ENCODE peak calls at places on chromosomes 16 and 17, in nine cellular contexts. R is endothelial cell of umbilical vein; D is HCT116; Q is left lung; U is PC-3; T is GM12878; P is CD8-positive, alpha-beta T cell; V is A549; E is left ventricle myocardium inferior. F is an unnamed sample.

GRCh38 chr16:54174201-54174600 is 112.4 kb downstream of the IRX3 start:
- DNase-seq in P (no peak), R (no peak), U (no peak), Q (no peak), D (no peak), T (no peak), V (no peak), E (no peak), F (no peak)

GRCh38 chr17:45103269-45103795 is 29.0 kb downstream of the PLCD3 start:
- DNase-seq in V (no peak), E (peak; percentile 53), U (no peak), D (no peak), P (no peak), T (no peak), Q (no peak), R (no peak), F (no peak)

GRCh38 chr17:9200699-9201359 is 179.5 kb downstream of the NTN1 start:
- DNase-seq in D (no peak), V (no peak), R (no peak), P (no peak), T (peak; percentile 31), E (no peak), U (no peak), Q (no peak), F (no peak)

GRCh38 chr17:53449324-53449723 is 373.4 kb upstream of the KIF2B start:
- DNase-seq in T (no peak), P (no peak), Q (no peak), R (no peak), V (no peak), U (no peak), D (no peak), E (no peak), F (no peak)

GRCh38 chr17:43572368-43572980 is 26.3 kb upstream of the ETV4 start:
- DNase-seq in T (no peak), Q (no peak), V (no peak), R (no peak), P (no peak), U (peak; percentile 32), E (no peak), D (no peak), F (no peak)

GRCh38 chr16:77234611-77235010 is 35.4 kb downstream of the SYCE1L start:
- DNase-seq in Q (no peak), R (no peak), E (no peak), T (no peak), V (no peak), D (no peak), P (no peak), U (peak; percentile 41), F (no peak)

GRCh38 chr17:50047488-50048126 is 8.3 kb upstream of the ITGA3 start:
- DNase-seq in Q (no peak), P (no peak), V (peak; percentile 49), D (no peak), U (peak; percentile 95), T (no peak), R (peak; percentile 82), E (no peak), F (peak; percentile 7)

GRCh38 chr16:77724174-77724573 is 1.9 kb downstream of the NUDT7 start:
- DNase-seq in R (no peak), E (no peak), Q (no peak), V (no peak), U (no peak), P (no peak), T (no peak), D (no peak), F (no peak)

GRCh38 chr17:56173026-56173425 is 19.8 kb downstream of the ANKFN1 start:
- DNase-seq in P (no peak), R (no peak), Q (no peak), D (no peak), T (no peak), U (no peak), V (no peak), E (no peak), F (no peak)

GRCh38 chr16:50802958-50803357 is 61.1 kb downstream of the CYLD start:
- DNase-seq in U (no peak), V (peak; percentile 13), D (no peak), P (no peak), Q (no peak), R (no peak), E (no peak), T (no peak), F (no peak)

GRCh38 chr17:48624544-48625501 is 1.3 kb downstream of the HOXB9 start:
- DNase-seq in R (no peak), T (no peak), U (peak; percentile 57), E (no peak), P (no peak), D (no peak), Q (no peak), V (peak; percentile 50), F (no peak)

GRCh38 chr16:84048306-84048705 is 5.7 kb upstream of the SLC38A8 start:
- DNase-seq in V (peak; percentile 22), D (peak; percentile 8), P (no peak), U (peak; percentile 28), T (no peak), E (no peak), R (no peak), Q (peak; percentile 43), F (no peak)

GRCh38 chr17:7355053-7355452 is at the start of gene TMEM95:
- DNase-seq in P (no peak), D (no peak), T (no peak), E (peak; percentile 53), R (no peak), Q (peak; percentile 79), V (no peak), U (no peak), F (peak; percentile 74)

GRCh38 chr16:19175492-19176262 is 7.6 kb downstream of the SYT17 start:
- DNase-seq in R (no peak), Q (no peak), U (no peak), D (no peak), P (no peak), E (no peak), T (no peak), V (no peak), F (no peak)

GRCh38 chr16:55479560-55480197 is 681 bp downstream of the MMP2 start:
- DNase-seq in E (no peak), D (no peak), P (no peak), Q (no peak), U (no peak), T (no peak), V (no peak), R (peak; percentile 34), F (no peak)
- H3K27ac ChIP-seq in E (peak overlapping the region; percentile 91), D (no peak overlapping the region), P (no peak overlapping the region), Q (peak overlapping the region; percentile 92), U (no peak overlapping the region), T (no peak overlapping the region), V (peak overlapping the region; percentile 89), R (peak overlapping the region; percentile 90), F (no peak overlapping the region)

GRCh38 chr17:60390223-60390622 is 1.7 kb downstream of the USP32 start:
- DNase-seq in R (peak; percentile 39), E (no peak), Q (no peak), U (peak; percentile 58), T (no peak), P (no peak), V (no peak), D (no peak), F (no peak)
- H3K4me3 ChIP-seq in R (peak overlapping the region; percentile 93), E (peak overlapping the region; percentile 98), Q (peak overlapping the region; percentile 91), U (peak overlapping the region; percentile 83), T (peak overlapping the region; percentile 97), P (no peak overlapping the region), V (peak overlapping the region; percentile 91), D (peak overlapping the region; percentile 80), F (peak overlapping the region; percentile 72)

GRCh38 chr17:81153340-81153803 is 11.9 kb upstream of the PVALEF start:
- DNase-seq in V (no peak), D (no peak), U (no peak), T (no peak), E (no peak), P (no peak), Q (peak; percentile 24), R (no peak), F (peak; percentile 91)

GRCh38 chr17:81148986-81149533 is 16.2 kb upstream of the PVALEF start:
- DNase-seq in Q (no peak), U (no peak), D (no peak), T (no peak), P (no peak), V (no peak), E (no peak), R (no peak), F (no peak)

GRCh38 chr17:81150379-81151038 is 14.8 kb upstream of the PVALEF start:
- DNase-seq in E (peak; percentile 38), P (no peak), Q (peak; percentile 95), T (no peak), V (no peak), U (no peak), D (no peak), R (peak; percentile 13), F (no peak)

GRCh38 chr17:81152288-81152848 is 12.9 kb upstream of the PVALEF start:
- DNase-seq in R (no peak), V (no peak), Q (peak; percentile 43), U (no peak), P (no peak), T (no peak), E (no peak), D (no peak), F (no peak)

DNA sequence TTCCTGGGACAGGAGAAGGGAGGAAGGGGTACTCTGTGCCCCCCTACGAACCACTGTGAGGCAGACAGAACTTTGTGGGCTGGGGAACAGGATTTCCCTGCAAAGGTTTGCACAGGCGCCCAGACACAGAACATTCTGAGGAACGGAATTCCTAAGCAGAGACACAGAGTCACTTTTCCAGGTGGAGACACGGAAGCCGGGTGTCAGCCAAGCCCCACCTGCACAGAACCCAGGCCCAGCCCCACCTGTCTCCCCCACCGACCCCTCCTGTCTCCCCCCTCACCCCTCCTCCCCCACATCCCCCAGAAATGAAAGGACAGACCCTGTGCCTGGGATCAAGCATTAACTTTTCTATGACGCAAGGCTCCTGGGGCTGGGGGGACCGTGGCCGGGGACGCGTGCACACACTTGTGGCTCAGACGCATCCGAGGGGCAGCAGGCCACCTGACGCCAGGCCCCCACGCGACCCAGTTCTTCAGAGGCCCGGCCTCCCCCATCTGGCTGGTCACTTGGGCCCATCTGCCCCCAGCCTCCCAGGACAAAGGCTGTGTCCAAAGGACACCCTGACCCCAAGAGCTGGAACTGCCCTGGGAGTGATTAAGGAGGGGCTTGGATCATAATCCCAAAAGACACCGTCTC is 14.1 kb upstream of the PVALEF start:
- DNase-seq in D (no peak), R (no peak), E (no peak), Q (peak; percentile 68), P (no peak), V (no peak), U (no peak), T (no peak), F (no peak)
- H3K27ac ChIP-seq in D (no peak overlapping the region), R (no peak overlapping the region), E (no peak overlapping the region), Q (no peak overlapping the region), P (no peak overlapping the region), V (no peak overlapping the region), U (no peak overlapping the region), T (no peak overlapping the region), F (peak overlapping the region; percentile 93)

DNA sequence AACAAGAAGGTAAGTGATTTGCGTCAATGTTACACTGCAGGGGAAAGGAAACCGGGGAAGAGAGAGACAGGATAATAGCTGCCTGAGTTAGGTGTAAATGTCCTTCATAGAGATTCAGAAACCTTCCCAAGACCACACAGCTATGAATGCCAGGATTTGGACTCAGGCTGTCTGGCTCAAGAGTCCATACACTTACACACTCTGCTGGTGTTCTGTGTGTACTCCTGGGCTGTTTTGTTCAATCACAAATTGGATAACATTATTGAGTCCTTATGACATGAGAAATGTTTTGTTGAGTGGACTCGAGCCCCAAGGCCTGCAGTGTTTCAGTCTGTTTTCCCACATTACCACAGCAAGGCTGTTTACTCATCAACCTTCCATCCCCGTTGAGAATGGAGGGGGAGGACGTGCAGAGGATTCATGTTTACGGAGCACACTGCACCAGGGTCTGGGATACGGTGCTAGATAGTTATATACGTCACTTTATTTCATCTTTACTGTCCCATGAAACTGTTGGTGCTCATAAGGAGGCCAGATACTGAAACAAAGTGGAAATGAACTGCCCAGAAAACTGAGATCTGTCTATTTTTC is 450.8 kb downstream of the HAPSTR1 start:
- DNase-seq in Q (no peak), U (no peak), T (no peak), E (no peak), R (no peak), P (no peak), D (no peak), V (no peak), F (no peak)
- H3K4me3 ChIP-seq in Q (no peak overlapping the region), U (no peak overlapping the region), T (no peak overlapping the region), E (no peak overlapping the region), R (no peak overlapping the region), P (no peak overlapping the region), D (no peak overlapping the region), V (no peak overlapping the region), F (no peak overlapping the region)